ENCODE peak calls at places on chromosomes 5 and 9, in six cellular contexts. Y, M, L, J, K and D are unnamed samples.

GRCh38 chr5:3899093-3899492 is 303.5 kb downstream of the IRX1 start:
- DNase-seq in Y (no peak), M (no peak), L (no peak), J (no peak), K (no peak), D (no peak)

GRCh38 chr5:109916481-109917153 is 226.9 kb downstream of the MAN2A1 start:
- DNase-seq in Y (no peak), M (no peak), L (no peak), J (no peak), K (no peak), D (no peak)

GRCh38 chr5:138833726-138834480 is 41.2 kb downstream of the LRRTM2 start:
- DNase-seq in Y (no peak), M (no peak), L (no peak), J (no peak), K (no peak), D (no peak)

GRCh38 chr5:447501-447900 is 4.5 kb downstream of the EXOC3 start:
- DNase-seq in Y (no peak), M (no peak), L (no peak), J (no peak), K (no peak), D (no peak)

GRCh38 chr5:151480384-151480783 is 33.0 kb downstream of the SLC36A1 start:
- DNase-seq in Y (no peak), M (no peak), L (no peak), J (no peak), K (peak), D (no peak)

GRCh38 chr9:21516796-21517195 is 34.7 kb upstream of the IFNE start:
- DNase-seq in Y (no peak), M (no peak), L (no peak), J (no peak), K (peak), D (no peak)

GRCh38 chr5:152124413-152125082 is 199.9 kb upstream of the GLRA1 start:
- DNase-seq in Y (no peak), M (no peak), L (no peak), J (no peak), K (no peak), D (no peak)

GRCh38 chr5:61613679-61614078 is 281.6 kb downstream of the ZSWIM6 start:
- DNase-seq in Y (no peak), M (no peak), L (no peak), J (no peak), K (no peak), D (no peak)

GRCh38 chr9:31736581-31737179 is 647.8 kb upstream of the ACO1 start:
- DNase-seq in Y (no peak), M (no peak), L (no peak), J (no peak), K (no peak), D (no peak)

GRCh38 chr5:98360548-98360947 is 412.9 kb upstream of the RGMB start:
- DNase-seq in Y (no peak), M (no peak), L (no peak), J (no peak), K (no peak), D (no peak)

GRCh38 chr5:98368141-98368540 is 405.3 kb upstream of the RGMB start:
- DNase-seq in Y (no peak), M (no peak), L (no peak), J (no peak), K (peak), D (no peak)

GRCh38 chr5:98364549-98364948 is 408.9 kb upstream of the RGMB start:
- DNase-seq in Y (no peak), M (no peak), L (no peak), J (no peak), K (no peak), D (no peak)

DNA sequence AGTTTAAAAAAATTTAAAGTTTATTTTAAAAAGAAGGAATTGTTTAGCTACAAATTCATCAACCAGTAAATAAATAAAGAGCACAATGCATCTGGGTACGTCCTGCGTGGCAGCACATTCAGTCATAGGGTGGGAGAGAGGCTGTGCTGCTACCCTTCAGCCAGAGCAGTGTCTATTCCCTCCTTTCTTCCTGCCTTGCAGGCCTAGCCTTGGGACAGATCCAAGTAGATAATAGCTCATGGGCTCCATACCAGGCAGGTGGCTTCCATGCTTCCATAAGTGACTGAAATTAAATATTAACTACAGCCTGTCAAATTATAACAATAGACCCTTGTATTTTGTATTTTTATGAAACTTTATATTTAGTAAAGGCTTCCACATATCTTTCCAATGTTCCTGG is 408.3 kb upstream of the RGMB start:
- DNase-seq in Y (no peak), M (no peak), L (peak), J (no peak), K (no peak), D (no peak)
- TF ChIP-seq CTCF in Y (no peak), M (no peak), L (no peak), J (no peak), K (no peak), D (no peak)

GRCh38 chr9:116166713-116167112 is 13.1 kb downstream of the PAPPA start:
- DNase-seq in Y (no peak), M (no peak), L (no peak), J (no peak), K (no peak), D (no peak)
- TF ChIP-seq CTCF in Y (peak), M (no peak), L (no peak), J (peak), K (no peak), D (no peak)

GRCh38 chr9:108286807-108287206 is 569.0 kb downstream of the ACTL7B start:
- DNase-seq in Y (no peak), M (no peak), L (no peak), J (no peak), K (no peak), D (no peak)

GRCh38 chr9:108278341-108278740 is 577.4 kb downstream of the ACTL7B start:
- DNase-seq in Y (no peak), M (no peak), L (no peak), J (no peak), K (no peak), D (no peak)

DNA sequence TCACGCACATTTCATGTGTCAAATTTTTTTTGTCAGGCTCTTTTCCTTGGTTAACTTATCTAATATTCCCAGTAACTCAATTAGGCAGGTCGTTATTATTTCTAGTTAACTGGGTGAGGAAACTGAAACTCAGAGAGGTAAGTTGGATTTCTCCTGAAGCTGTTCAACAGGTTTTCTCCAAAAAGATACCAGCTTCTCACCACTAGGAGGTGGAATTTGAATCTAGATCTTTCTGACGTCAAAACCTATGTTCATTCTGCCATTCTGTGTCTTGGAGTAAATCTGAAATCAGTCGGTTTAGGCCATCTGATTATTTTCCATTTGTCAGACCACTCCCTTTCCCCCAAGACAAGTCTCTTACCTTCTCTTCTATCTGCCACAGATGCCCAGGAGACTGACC is 572.9 kb downstream of the ACTL7B start:
- DNase-seq in Y (no peak), M (no peak), L (no peak), J (no peak), K (no peak), D (no peak)
- TF ChIP-seq CTCF in Y (no peak), M (no peak), L (no peak), J (peak), K (no peak), D (no peak)

DNA sequence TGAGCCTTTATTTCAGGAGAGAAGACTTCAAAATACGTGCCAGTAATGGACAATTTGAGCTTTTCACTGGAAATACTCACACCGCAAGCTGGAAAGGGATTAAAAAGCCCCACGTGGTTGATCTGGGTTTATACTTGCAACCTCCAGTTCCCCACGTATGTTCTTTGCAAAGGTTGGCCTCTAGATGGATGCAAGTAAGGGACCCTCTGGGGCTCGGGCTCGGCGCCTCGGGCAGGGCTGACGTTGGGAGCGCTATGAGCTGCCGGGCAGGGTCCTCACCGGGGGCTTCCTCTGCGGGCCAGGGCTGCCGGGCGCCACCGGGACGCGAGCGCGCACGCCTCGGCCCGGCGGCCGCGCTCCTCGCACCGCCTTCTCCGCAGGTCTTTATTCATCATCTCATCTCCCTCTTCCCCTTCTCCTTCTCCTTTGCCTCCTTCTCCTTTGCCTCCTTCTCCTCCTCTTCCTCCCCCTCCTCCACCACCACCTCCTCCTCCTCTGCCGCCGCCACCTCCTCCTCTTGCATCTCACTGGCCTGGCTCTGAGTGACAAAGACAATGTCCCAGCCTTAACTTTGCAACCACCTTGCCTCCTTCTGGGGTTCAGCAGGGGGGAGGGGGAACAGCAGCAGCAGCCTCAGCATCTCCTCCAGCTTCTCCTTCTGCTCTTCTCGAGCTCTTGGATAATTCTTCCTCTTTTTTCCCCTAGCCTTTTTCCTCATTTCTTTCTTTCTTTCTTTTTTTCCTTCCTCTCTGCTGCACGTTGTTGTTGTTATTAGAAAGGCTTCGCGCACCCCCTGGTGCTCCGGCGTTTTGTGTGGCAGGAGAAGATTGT is 636 bp upstream of the ZNF462 start:
- DNase-seq in Y (peak), M (peak), L (peak), J (peak), K (peak), D (peak)
- TF ChIP-seq CTCF in Y (no peak), M (no peak), L (no peak), J (no peak), K (peak), D (no peak)

GRCh38 chr5:117326997-117327396 is 752.4 kb upstream of the SEMA6A start:
- DNase-seq in Y (no peak), M (no peak), L (no peak), J (no peak), K (no peak), D (no peak)
- TF ChIP-seq CTCF in Y (no peak), M (no peak), L (no peak), J (no peak), K (no peak), D (no peak)

DNA sequence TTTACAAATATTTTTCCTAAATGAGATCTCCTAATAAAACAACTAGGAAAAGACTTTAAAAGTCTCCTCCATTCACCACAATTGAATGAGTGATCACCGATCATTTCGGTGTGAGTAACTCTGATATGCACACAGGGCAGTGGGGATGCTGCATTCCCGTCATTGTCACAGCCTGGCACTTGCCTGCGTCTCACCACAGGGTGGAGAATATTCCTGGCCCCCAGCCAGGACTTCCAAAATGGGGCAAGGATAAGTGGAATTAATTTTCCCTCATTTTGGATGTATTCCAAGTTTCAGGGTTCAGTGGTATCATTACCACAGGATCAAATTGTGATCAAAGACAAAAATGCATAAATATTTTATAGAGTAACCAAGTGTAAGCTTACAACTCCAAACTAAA is 107.1 kb downstream of the CTNND2 start:
- DNase-seq in Y (no peak), M (no peak), L (peak), J (no peak), K (peak), D (no peak)
- TF ChIP-seq CTCF in Y (no peak), M (no peak), L (no peak), J (no peak), K (no peak), D (no peak)

DNA sequence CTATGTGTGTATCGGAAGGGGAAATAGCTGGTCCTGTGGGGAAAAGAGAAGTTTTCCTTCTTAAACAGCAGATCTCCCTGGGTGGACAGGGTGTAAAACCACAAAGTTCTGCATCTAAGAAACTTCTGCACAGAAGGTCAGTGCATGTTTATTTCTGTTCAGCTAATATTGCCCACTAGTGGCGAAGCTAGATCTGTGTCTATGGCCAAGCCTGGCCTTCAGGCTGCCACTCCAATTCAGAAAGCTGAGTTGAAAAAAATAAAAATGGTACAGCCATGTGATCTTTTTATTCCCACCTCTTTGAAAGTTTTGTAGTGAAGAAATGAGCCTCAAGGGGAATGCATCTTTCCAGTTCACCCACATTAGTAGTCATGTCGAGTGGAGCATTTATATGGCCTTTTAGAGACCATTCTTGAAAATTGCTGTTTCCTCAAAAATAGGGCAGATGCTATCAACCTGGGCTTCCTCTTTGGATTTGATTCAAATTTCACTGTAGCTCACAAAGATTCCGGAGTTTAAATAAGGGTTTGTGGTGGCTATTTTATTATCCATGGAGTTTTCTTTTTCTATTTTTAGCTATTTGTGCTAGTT is 488.0 kb downstream of the PRELID2 start:
- DNase-seq in Y (peak), M (no peak), L (peak), J (peak), K (peak), D (peak)
- TF ChIP-seq CTCF in Y (peak), M (no peak), L (peak), J (peak), K (peak), D (peak)